ENCODE peak calls at places on chromosomes 6 and 20, in eight cellular contexts. Z, I, M, W, D, L, V and H are unnamed samples.

GRCh38 chr20:1712634-1713625 is 55.4 kb upstream of the SIRPG start:
- DNase-seq in Z (no peak), W (no peak), L (no peak), I (no peak), D (no peak), V (no peak), M (no peak), H (no peak)

GRCh38 chr20:33415948-33416347 is 14.6 kb upstream of the CDK5RAP1 start:
- DNase-seq in Z (no peak), W (peak), V (peak), L (peak), M (peak), D (no peak), I (peak), H (peak)

GRCh38 chr6:25050356-25050755 is 114.6 kb upstream of the RIPOR2 start:
- DNase-seq in I (peak), L (no peak), M (no peak), W (no peak), V (no peak), D (peak), Z (no peak), H (no peak)

GRCh38 chr6:100346203-100346602 is 118.5 kb downstream of the SIM1 start:
- DNase-seq in Z (no peak), I (no peak), V (no peak), D (no peak), M (no peak), L (no peak), W (no peak), H (no peak)

GRCh38 chr20:53800883-53801604 is 207.4 kb upstream of the ZNF217 start:
- DNase-seq in V (peak), I (peak), W (no peak), Z (no peak), D (peak), M (no peak), L (peak), H (no peak)

GRCh38 chr20:48455606-48456360 is 372.0 kb downstream of the PREX1 start:
- DNase-seq in I (no peak), V (no peak), M (peak), L (peak), Z (no peak), W (no peak), D (no peak), H (no peak)

GRCh38 chr6:170083236-170084051 is 207.4 kb downstream of the DLL1 start:
- DNase-seq in L (no peak), V (no peak), D (peak), Z (no peak), W (no peak), I (no peak), M (no peak), H (no peak)

GRCh38 chr6:33049323-33049722 is 24.1 kb downstream of the HLA-DPA1 start:
- DNase-seq in I (peak), D (no peak), V (no peak), L (peak), W (no peak), Z (no peak), M (no peak), H (no peak)

GRCh38 chr6:17096076-17096475 is 5.8 kb upstream of the STMND1 start:
- DNase-seq in V (no peak), L (peak), M (no peak), D (no peak), I (no peak), W (no peak), Z (no peak), H (no peak)

GRCh38 chr20:36158160-36158741 is 3.7 kb downstream of the EPB41L1 start:
- DNase-seq in M (no peak), Z (no peak), V (no peak), L (no peak), I (peak), W (no peak), D (no peak), H (no peak)

GRCh38 chr6:44063561-44064059 is 63.6 kb downstream of the MRPL14 start:
- DNase-seq in Z (no peak), L (no peak), M (no peak), W (no peak), D (no peak), V (no peak), I (no peak), H (no peak)

GRCh38 chr6:16337280-16337975 is 99.0 kb downstream of the GMPR start:
- DNase-seq in W (peak), M (peak), Z (no peak), V (peak), L (no peak), I (no peak), D (peak), H (peak)

GRCh38 chr6:47772993-47773392 is 8.8 kb upstream of the OPN5 start:
- DNase-seq in W (no peak), D (no peak), I (no peak), Z (no peak), M (no peak), V (no peak), L (no peak), H (no peak)

GRCh38 chr6:152136449-152136825 is 329.0 kb downstream of the ESR1 start:
- DNase-seq in W (no peak), D (no peak), M (peak), L (no peak), V (no peak), Z (no peak), I (no peak), H (peak)

GRCh38 chr20:24534282-24534681 is 64.9 kb downstream of the SYNDIG1 start:
- DNase-seq in M (no peak), L (no peak), D (no peak), I (no peak), V (no peak), Z (no peak), W (no peak), H (no peak)

DNA sequence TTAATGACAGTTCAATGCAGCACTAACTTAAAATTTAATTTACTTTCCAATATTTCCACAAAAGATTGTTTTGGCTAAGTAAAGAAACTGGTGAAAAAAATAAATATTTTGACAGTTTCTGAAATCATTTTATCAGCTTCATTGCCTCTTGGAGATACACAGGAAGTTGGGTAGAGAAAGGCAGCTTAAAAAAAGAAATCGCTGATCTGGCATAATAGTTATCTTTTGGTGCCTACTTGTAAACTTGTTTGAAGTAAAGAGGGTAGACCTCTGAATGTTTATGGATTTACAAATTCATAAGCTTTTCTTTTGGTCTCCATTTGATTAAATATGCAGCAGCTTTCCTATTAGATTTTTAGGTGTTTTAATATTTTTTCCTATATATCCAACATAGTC is 103.4 kb downstream of the RTN4IP1 start:
- DNase-seq in V (no peak), Z (no peak), M (no peak), D (no peak), W (no peak), L (no peak), I (no peak), H (no peak)
- TF ChIP-seq CTCF in V (no peak), Z (no peak), M (no peak), D (no peak), W (no peak), L (no peak), I (no peak), H (no peak)

GRCh38 chr6:144150673-144151009 is 324 bp downstream of the STX11 start:
- DNase-seq in W (no peak), V (no peak), M (no peak), D (peak), L (peak), I (peak), Z (peak), H (peak)
- TF ChIP-seq CTCF in W (peak), V (peak), M (no peak), D (no peak), L (peak), I (no peak), Z (peak), H (peak)

GRCh38 chr6:66568271-66568670 is 861.2 kb upstream of the EYS start:
- DNase-seq in L (peak), I (peak), M (peak), D (no peak), V (no peak), Z (no peak), W (no peak), H (no peak)
- TF ChIP-seq CTCF in L (peak), I (no peak), M (peak), D (no peak), V (no peak), Z (no peak), W (no peak), H (no peak)

DNA sequence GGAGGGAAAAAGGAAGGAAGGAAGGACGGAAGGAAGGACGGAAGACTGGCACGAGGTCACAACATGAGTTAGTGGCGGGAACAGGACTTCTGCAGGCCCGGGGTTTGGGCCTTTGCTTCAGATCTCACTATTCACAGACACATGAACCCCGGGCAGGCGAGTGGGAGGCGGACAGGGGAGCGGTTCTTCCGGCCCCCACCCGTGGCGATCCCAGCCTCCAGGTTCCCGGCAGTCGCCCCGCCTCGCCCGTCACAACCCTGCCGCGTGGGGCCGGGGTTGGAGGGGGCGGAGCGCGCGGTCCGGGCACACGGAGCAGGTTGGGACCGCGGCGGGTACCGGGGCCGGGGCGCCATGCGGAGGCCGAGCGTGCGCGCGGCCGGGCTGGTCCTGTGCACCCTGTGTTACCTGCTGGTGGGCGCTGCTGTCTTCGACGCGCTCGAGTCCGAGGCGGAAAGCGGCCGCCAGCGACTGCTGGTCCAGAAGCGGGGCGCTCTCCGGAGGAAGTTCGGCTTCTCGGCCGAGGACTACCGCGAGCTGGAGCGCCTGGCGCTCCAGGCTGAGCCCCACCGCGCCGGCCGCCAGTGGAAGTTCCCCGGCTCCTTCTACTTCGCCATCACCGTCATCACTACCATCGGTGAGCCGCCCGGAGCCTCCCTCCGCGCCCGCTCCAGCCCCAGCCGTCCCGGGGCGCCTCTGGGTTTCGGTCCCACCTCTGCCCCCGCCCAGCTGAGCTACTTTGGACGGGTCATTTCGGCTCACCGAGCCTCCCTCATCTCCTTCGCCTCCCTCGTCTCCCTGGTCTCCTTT is at the start of gene KCNK15:
- DNase-seq in Z (peak), W (no peak), V (no peak), M (peak), D (peak), I (peak), L (peak), H (peak)
- TF ChIP-seq CTCF in Z (no peak), W (no peak), V (no peak), M (no peak), D (no peak), I (no peak), L (no peak), H (no peak)

DNA sequence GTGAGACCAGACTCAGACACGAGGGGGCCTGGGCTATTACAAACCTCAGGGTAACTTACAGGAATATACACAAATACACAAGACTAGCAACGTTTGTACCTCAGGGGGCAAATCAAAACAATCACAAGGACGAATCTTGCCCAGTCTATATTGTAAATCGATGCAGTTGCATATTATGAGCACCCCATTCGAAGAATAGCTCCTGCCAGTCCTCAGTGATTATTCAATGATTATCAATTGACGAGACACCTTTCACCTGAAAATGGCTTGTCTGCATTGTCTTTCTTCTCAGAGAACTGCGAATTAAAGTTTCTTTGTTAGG is 24.6 kb upstream of the MAP3K7 start:
- DNase-seq in Z (no peak), W (no peak), I (no peak), M (no peak), V (no peak), D (no peak), L (no peak), H (no peak)
- TF ChIP-seq CTCF in Z (no peak), W (no peak), I (no peak), M (peak), V (no peak), D (no peak), L (peak), H (no peak)

GRCh38 chr6:31829633-31830492 is 2.3 kb downstream of the HSPA1B start:
- DNase-seq in D (no peak), W (no peak), M (peak), V (peak), Z (peak), L (peak), I (peak), H (peak)
- TF ChIP-seq CTCF in D (peak), W (peak), M (peak), V (peak), Z (peak), L (peak), I (peak), H (no peak)

DNA sequence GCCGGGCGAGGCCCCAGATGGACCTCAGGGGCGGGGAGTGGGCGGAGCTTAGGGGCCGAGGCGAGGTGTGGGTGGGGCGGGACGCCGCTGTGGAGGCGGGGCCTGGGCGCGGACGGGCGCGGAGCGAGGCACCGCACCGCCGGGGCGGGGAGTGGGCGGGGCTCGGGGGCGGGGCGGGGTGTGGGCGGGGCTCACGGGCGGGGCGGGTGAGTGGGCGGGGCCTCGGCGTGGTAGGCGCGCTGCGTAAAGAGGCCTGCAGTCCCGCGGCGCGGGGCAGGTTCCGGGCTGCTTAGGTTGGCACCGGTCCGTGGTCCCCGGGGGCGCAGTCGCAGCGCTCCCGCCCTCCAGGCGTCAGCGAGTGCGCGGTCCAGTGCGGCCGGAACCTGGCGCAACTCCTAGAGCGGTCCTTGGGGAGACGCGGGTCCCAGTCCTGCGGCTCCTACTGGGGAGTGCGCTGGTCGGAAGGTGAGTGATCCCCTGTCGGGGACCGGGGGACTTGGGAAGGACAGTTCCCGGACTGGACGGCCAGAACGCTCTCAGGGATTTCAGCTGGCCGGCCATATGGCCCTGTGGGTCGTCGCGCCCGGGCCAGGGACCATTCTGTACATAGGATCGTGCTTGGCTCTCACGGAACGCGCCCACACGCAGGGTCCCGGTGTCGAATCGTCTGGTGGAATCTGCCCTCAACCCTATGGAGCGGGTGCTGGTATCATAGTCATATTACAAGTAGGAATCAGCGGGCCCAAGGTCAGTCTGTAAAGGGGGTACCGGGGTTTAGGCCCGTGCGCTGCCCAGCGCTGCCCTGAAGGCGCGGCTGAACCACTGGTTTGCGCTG is at the start of gene NQO2:
- DNase-seq in L (peak), W (peak), V (peak), I (peak), Z (peak), M (peak), D (peak), H (peak)
- TF ChIP-seq CTCF in L (no peak), W (no peak), V (no peak), I (no peak), Z (no peak), M (no peak), D (peak), H (no peak)

DNA sequence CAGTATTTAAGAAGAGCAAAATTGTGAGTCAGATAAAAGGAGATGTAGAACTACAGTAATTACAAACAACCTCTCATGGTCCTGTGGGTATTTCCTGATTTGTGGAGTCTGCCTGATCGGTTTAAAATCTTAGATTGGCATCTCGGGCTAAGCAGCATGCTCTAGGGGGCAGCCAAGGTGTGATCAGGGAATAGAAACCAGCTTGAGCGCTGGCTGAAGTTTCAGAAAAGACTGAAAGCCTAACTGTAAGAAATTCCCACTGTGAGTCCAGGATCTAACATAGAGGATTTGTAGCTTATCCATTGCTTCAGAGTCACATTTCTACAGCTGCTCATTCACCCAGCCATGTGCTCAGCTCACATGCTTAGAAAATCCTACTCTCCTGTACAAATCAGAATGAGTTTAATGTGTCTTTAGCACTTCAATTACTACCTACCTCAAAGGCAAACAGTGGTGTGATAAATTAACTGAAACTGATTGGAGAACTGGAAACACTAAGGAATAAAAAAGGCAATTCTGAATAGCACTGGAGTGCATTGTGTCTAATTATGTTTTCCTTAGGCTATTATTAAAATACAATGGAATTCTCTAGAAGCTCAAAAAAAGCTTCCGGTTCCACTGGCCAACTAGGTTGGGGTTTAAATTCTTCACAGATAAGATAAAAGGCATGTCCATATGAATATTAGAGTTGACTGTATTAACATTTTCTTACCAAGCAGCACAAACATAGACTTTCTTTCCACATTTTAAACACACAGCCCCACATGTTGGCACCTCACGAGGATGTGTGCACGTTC is 73.8 kb upstream of the MPC1 start:
- DNase-seq in D (peak), V (no peak), Z (peak), M (no peak), L (peak), W (no peak), I (no peak), H (peak)
- TF ChIP-seq CTCF in D (peak), V (no peak), Z (peak), M (peak), L (peak), W (no peak), I (no peak), H (peak)